ENCODE peak calls at places on chromosome 4, in four cellular contexts. M, A, E and Q are unnamed samples. For H3K27me3, the result is how much of the 10 kb centered on the place peaks cover.

GRCh38 chr4:83250666-83251065 is 33.9 kb downstream of the COQ2 start:
- DNase-seq in M (no peak), E (no peak), A (no peak), Q (no peak)

GRCh38 chr4:123381996-123382395 is 14.6 kb upstream of the SPRY1 start:
- DNase-seq in M (no peak), E (no peak), A (no peak), Q (no peak)

GRCh38 chr4:16122784-16123183 is 39.0 kb upstream of the PROM1 start:
- DNase-seq in E (no peak), A (no peak), M (no peak), Q (no peak)

GRCh38 chr4:98771959-98772619 is 113.7 kb upstream of the TSPAN5 start:
- DNase-seq in E (no peak), A (no peak), M (no peak), Q (peak)

GRCh38 chr4:164438321-164438720 is 315.6 kb upstream of the SMIM31 start:
- DNase-seq in E (peak), A (no peak), M (peak), Q (no peak)

GRCh38 chr4:18227880-18228279 is 206.3 kb upstream of the LCORL start:
- DNase-seq in E (no peak), A (no peak), M (no peak), Q (no peak)

GRCh38 chr4:65089666-65090065 is 580.6 kb downstream of the EPHA5 start:
- DNase-seq in A (no peak), M (no peak), E (peak), Q (peak)

GRCh38 chr4:42281324-42282020 is 115.8 kb upstream of the SHISA3 start:
- DNase-seq in A (no peak), M (no peak), E (no peak), Q (no peak)

GRCh38 chr4:149465941-149466340 is 349.7 kb downstream of the IQCM start:
- DNase-seq in E (peak), M (peak), A (no peak), Q (no peak)

GRCh38 chr4:84484274-84484673 is 14.8 kb downstream of the NKX6-1 start:
- DNase-seq in E (no peak), M (no peak), A (no peak), Q (no peak)

GRCh38 chr4:55475394-55476243 is 71.1 kb downstream of the CLOCK start:
- DNase-seq in E (peak), A (no peak), M (peak), Q (no peak)

GRCh38 chr4:36249605-36250004 is 5.3 kb upstream of the ARAP2 start:
- DNase-seq in E (no peak), A (no peak), M (no peak), Q (no peak)

GRCh38 chr4:8165374-8165896 is 6.8 kb upstream of the ABLIM2 start:
- DNase-seq in A (no peak), M (no peak), E (no peak), Q (no peak)

GRCh38 chr4:98864560-98864959 is 64.4 kb downstream of the EIF4E start:
- DNase-seq in M (no peak), E (peak), A (no peak), Q (no peak)

GRCh38 chr4:169337510-169337909 is 66.8 kb upstream of the SH3RF1 start:
- DNase-seq in M (peak), E (peak), A (no peak), Q (no peak)

GRCh38 chr4:150007512-150007911 is 70.7 kb upstream of the DCLK2 start:
- DNase-seq in A (no peak), M (peak), E (peak), Q (no peak)

GRCh38 chr4:153611679-153612078 is 72.4 kb upstream of the TLR2 start:
- DNase-seq in E (peak), M (peak), A (no peak), Q (no peak)

GRCh38 chr4:155780773-155781172 is 22.0 kb downstream of the GUCY1B1 start:
- DNase-seq in A (no peak), M (peak), E (peak), Q (no peak)

GRCh38 chr4:82661601-82662000 is 99.8 kb upstream of the TMEM150C start:
- DNase-seq in M (no peak), A (no peak), E (no peak), Q (no peak)

GRCh38 chr4:161546902-161547301 is 616.9 kb downstream of the FSTL5 start:
- DNase-seq in E (no peak), M (no peak), A (no peak), Q (no peak)

GRCh38 chr4:67460574-67460973 is 84.7 kb downstream of the CENPC start:
- DNase-seq in E (no peak), M (no peak), A (no peak), Q (no peak)

GRCh38 chr4:38310446-38311043 is 350.3 kb downstream of the PTTG2 start:
- DNase-seq in M (no peak), A (no peak), E (no peak), Q (no peak)

GRCh38 chr4:36394352-36394903 is 113.0 kb downstream of the DTHD1 start:
- DNase-seq in A (peak), M (no peak), E (peak), Q (no peak)

DNA sequence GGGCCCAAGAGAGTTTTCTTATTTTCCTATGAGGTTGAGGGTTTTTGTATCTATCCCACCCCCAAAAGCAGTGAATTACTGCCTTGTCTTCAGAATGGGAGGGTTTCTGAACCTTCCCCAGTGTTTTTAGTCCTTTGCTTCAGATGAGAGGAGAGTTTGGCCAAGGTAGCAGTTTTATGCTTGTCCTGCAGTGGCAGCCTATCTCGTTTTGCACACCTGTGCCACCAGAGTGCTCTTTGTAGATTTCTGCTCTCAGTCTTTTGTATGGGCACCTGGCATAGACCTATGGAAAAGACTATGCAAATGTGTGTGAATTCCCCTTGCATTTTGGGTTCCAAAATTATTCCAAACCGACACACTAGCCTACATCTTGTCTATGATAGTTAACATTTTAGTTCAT is 5.8 kb downstream of the TBC1D19 start:
- DNase-seq in E (peak), A (no peak), M (no peak), Q (no peak)
- TF ChIP-seq CTCF in E (no peak), A (no peak), M (no peak), Q (no peak)

DNA sequence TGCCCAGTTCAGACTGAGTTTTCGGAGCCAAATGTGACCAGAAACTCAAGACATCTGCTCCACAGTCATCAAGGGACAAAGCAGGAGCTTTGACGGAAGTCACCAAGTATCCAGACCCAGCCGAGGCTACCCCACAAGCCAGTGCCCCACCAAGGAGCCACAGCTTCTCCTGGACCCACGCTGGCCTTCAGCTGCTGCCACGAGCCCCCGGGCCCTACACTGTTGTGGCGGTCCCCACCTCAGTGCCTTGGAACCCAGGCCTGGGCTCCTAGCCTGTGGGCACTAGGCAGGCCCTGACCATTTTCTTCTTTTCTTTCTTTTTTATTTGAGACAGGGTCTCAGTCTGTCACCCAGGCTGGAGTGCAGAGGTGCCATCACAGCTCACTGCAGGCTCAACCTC is 82.1 kb upstream of the NKX1-1 start:
- DNase-seq in M (no peak), A (no peak), E (no peak), Q (no peak)
- H3K27me3 ChIP-seq in M (under half), A (under half), E (under half), Q (under half)

GRCh38 chr4:148376151-148376550 is 66.1 kb downstream of the NR3C2 start:
- DNase-seq in E (peak), A (peak), M (peak), Q (no peak)
- H3K4me3 ChIP-seq in E (peak), A (no peak), M (peak), Q (no peak)

DNA sequence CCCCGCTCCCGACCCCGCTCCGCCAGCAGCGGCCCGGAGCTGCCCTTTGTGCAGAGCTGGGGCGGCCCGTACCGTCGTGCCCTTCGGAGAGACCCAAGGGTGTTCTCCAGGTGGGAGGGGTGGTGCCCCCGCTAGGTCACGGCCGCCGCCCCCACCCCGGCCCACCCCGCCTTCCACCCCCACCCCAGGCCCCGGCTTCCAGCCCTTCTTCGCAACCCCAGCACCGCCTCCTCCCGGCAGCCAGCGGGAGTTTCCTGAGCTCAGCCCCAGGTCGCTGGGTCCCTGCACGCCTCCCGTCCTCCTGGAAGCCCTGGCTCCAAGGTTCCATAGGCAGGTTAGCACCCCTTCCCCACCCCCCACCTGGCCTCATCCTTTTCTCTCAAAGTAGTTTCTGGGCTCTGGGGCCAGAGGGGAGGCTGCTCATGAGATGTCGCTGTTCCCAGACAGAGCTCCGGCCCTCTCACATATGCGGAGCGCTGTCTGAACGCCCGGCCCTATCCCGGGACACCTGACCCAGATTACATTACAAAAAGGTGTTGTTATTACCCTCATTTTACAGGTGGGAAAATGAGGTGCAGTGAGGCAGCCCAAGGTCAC is 25.2 kb upstream of the FGFR3 start:
- DNase-seq in M (peak), A (peak), E (no peak), Q (peak)
- TF ChIP-seq CTCF in M (peak), A (peak), E (no peak), Q (peak)

DNA sequence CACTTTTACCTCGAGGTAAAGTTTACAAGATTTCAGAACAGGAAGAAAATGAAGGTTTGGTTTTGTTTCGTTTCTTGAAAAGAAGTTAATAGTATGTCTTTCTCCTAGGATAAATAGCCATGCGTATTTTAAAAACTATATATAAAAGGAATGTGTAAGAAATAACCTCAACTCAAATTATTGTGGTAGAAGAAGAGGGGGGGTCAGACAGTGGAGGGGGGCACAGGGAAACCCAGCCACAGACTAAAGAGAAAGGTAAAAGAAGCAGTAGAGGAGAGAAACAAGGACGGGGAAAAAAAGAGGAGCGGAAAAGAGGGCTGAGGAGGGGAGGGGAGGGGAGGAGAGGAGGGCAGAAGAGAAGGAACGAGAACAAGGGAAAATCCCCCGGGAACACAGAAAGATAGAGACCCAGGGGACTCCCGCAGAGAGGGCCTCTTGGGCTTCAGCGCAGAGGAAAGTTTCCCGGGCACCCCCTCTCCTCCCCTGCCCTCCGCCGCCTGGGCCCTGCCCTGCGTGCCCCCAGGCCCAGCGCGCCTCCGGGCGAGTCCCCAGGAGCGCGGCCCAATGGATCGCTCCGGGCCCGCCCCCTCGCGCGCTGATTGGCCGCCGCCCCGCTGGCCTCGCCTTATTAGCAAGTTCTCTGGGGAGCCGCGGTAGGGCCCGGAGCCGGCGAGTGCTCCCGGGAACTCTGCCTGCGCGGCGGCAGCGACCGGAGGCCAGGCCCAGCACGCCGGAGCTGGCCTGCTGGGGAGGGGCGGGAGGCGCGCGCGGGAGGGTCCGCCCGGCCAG is at the start of gene MSX1:
- DNase-seq in E (peak), M (peak), A (peak), Q (peak)
- H3K27me3 ChIP-seq in E (under half), M (under half), A (under half), Q (under half)

GRCh38 chr4:2478220-2478619 is 9.3 kb downstream of the RNF4 start:
- DNase-seq in M (no peak), E (no peak), A (no peak), Q (no peak)
- H3K4me3 ChIP-seq in M (no peak), E (no peak), A (no peak), Q (no peak)

DNA sequence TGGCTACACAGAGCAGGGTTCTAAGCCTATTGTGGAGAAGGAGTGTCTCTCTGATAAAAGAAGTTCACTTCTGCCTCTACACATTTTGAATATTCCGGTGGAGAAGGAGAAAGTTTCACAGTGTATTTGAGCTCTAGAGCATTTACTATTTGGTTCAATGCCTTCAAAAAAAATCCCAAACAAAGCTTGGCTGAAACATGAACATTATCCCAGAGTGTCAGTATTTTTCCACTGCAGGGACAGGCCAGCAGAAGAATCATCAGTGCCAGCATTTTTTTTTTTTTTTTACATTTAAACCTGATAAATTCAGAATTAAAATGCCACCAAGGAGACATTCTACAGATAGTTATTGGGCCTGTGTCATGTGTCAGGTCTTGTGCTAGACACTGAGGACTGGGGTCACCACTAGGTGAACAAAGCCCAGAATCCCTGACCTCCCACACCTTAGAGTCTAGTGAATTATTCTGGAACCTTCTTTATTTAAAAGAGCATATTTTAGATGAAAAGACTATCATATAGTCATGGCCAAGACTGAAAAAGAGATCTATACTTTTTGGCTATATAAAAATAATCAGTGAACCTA is 48.0 kb upstream of the NAP1L5 start:
- DNase-seq in A (no peak), E (no peak), M (no peak), Q (no peak)
- TF ChIP-seq CTCF in A (no peak), E (no peak), M (no peak), Q (no peak)

GRCh38 chr4:1462009-1462767 is 55.9 kb upstream of the NKX1-1 start:
- DNase-seq in M (no peak), E (no peak), A (no peak), Q (no peak)

GRCh38 chr4:1460967-1461868 is 55.0 kb upstream of the NKX1-1 start:
- DNase-seq in A (no peak), M (no peak), E (peak), Q (peak)

GRCh38 chr4:1459664-1460511 is 53.6 kb upstream of the NKX1-1 start:
- DNase-seq in M (no peak), E (no peak), A (no peak), Q (no peak)

GRCh38 chr4:1458581-1458980 is 52.3 kb upstream of the NKX1-1 start:
- DNase-seq in E (no peak), M (no peak), A (no peak), Q (no peak)

DNA sequence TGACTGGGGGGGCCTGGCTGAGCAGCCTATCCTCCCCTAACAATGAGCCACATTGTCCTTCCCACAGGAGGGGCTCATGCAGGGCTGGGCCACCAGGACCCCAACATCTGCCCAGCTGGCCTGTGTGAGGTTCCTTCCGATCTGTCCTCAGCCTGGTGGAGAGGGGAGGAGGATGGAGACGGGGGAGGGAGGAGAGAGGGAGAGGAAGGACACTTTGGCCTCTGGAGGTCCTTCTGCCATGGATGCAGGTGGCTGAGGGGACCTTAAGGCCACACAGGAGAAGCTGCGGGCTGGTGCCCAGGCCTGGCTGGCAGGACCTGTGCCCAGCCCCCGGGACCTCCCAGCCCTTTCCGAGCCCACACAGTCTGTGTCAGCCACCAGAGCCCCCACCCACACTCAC is 52.8 kb upstream of the NKX1-1 start:
- DNase-seq in M (no peak), E (no peak), A (no peak), Q (no peak)
- H3K27me3 ChIP-seq in M (half or more), E (under half), A (half or more), Q (under half)

GRCh38 chr4:108141213-108142045 is 27.3 kb downstream of the LEF1 start:
- DNase-seq in A (no peak), E (no peak), M (no peak), Q (no peak)
- H3K4me3 ChIP-seq in A (no peak), E (no peak), M (no peak), Q (no peak)